ENCODE peak calls at places on chromosomes 12 and 14, in ten cellular contexts. E is fibroblast of lung, M is upper lobe of right lung, X is MM.1S, D is suprapubic skin, C is uterus, V is A549, J is OCI-LY7, U is ovary, Q is osteoblast. H is an unnamed sample. For H3K4me1, the result is how much of the 10 kb centered on the place peaks cover.

GRCh38 chr14:65618996-65619395 is 206.5 kb downstream of the FUT8 start:
- DNase-seq in E (no peak), M (no peak), X (no peak), D (no peak), C (no peak), V (no peak), J (no peak), U (no peak), Q (no peak), H (no peak)

GRCh38 chr12:25458047-25458552 is 95.0 kb downstream of the LMNTD1 start:
- DNase-seq in E (peak), M (no peak), X (no peak), D (no peak), C (no peak), V (peak), J (no peak), U (no peak), Q (peak), H (no peak)

GRCh38 chr14:26794731-26795130 is 196.9 kb upstream of the NOVA1 start:
- DNase-seq in E (peak), M (no peak), X (no peak), D (no peak), C (no peak), V (no peak), J (no peak), U (no peak), Q (no peak), H (no peak)

GRCh38 chr12:122505419-122506051 is 4.8 kb upstream of the ZCCHC8 start:
- DNase-seq in E (no peak), M (no peak), X (no peak), D (no peak), C (no peak), V (no peak), J (no peak), U (no peak), Q (no peak), H (no peak)

GRCh38 chr12:32569256-32569655 is 109.8 kb upstream of the DNM1L start:
- DNase-seq in E (no peak), M (no peak), X (no peak), D (no peak), C (no peak), V (no peak), J (no peak), U (no peak), Q (no peak), H (no peak)

GRCh38 chr12:88310069-88310468 is 168.0 kb downstream of the TMTC3 start:
- DNase-seq in E (peak), M (no peak), X (no peak), D (no peak), C (no peak), V (no peak), J (no peak), U (no peak), Q (no peak), H (no peak)

GRCh38 chr12:20798561-20798960 is 11.9 kb upstream of the SLCO1B3 start:
- DNase-seq in E (peak), M (no peak), X (peak), D (no peak), C (no peak), V (no peak), J (peak), U (no peak), Q (no peak), H (no peak)

GRCh38 chr14:103401223-103402214 is 16.3 kb downstream of the MARK3 start:
- DNase-seq in E (peak), M (no peak), X (no peak), D (no peak), C (no peak), V (no peak), J (no peak), U (no peak), Q (no peak), H (no peak)

GRCh38 chr12:50509009-50509663 is 4.4 kb downstream of the DIP2B start:
- DNase-seq in E (no peak), M (no peak), X (no peak), D (no peak), C (no peak), V (no peak), J (no peak), U (no peak), Q (no peak), H (no peak)

DNA sequence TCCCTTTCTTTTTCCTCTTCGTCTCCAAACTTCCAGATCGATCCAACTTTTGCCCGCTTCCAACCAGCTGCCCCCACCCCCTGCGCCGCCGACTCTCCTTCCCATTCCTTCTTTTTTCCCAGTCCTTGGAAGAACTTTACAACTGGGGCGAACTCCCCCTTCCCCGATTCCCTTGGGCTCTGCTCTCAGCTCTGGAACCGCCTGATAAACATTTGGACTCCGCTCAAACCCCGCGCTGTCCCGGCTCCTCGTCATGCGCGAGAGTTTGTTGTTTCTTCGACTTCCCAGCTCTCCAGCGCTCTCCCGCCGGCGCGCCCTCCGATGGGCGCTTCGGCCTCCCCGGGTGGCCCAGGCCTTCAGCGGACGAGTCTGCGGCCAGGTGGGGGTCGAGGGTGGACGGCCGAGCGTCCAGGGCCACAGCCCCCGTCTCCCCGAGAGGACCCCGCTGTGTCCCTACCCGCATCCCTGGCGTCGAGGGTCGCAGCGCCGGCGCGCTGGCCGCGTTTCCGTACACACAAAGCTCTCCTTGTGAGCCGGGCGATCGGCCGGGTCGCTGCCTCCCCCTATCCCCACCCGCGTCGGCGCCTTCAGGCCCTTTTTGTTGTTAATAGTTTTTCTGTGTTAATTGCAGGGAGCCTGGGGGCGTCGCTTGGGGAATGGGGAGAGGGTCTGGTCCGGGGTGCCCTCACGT is 819 bp downstream of the MMP14 start:
- DNase-seq in E (peak), M (peak), X (no peak), D (peak), C (peak), V (no peak), J (no peak), U (peak), Q (peak), H (no peak)
- H3K4me3 ChIP-seq in E (peak), M (peak), X (peak), D (peak), C (peak), V (peak), J (no peak), U (peak), Q (peak), H (peak)

GRCh38 chr12:120234643-120235368 is 30.7 kb downstream of the PXN start:
- DNase-seq in E (peak), M (peak), X (no peak), D (peak), C (peak), V (peak), J (peak), U (no peak), Q (peak), H (no peak)

GRCh38 chr12:120238224-120238616 is 27.3 kb downstream of the PXN start:
- DNase-seq in E (no peak), M (no peak), X (no peak), D (no peak), C (no peak), V (no peak), J (no peak), U (no peak), Q (no peak), H (no peak)

GRCh38 chr12:120236124-120236398 is 29.5 kb downstream of the PXN start:
- DNase-seq in E (no peak), M (no peak), X (no peak), D (no peak), C (no peak), V (no peak), J (no peak), U (no peak), Q (no peak), H (no peak)

GRCh38 chr12:120238839-120239445 is 26.6 kb downstream of the PXN start:
- DNase-seq in E (no peak), M (no peak), X (no peak), D (no peak), C (no peak), V (no peak), J (no peak), U (no peak), Q (peak), H (no peak)

DNA sequence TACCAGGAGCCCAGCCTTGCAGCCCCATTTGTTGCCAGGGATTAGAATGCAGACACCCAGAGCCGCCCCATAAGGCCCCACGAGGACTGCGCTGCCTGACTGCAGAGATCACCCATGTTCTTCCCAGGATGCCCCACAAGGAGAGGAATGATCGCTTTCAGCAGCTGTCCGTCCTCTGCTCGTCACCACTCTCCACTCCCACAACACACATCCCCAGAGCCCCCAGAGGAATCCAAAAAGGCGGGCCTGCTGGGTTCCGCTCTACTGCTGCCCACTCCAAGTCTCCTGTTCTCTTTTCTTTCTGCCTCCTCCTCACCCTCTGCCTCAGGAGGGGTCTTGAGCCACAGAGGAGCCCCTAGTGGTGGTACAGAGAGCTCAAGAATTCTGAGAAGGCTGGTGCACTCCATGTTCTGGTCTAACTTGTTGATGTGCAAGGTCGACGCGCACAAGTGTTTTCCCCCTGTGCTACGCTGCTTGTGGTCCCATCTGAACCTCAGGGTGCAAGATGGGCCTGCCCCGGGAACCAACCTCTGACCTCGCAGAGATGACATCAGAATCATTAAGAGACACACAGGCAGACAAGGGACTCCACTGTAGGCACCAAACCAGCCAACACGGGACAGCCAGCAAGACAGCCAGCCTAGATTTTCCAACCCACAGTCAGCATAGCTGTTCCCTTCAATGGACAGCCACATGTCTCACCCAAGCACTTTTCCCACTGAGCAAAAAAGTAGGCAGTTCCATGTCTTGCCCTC is 30.0 kb downstream of the PXN start:
- DNase-seq in E (no peak), M (no peak), X (no peak), D (peak), C (no peak), V (peak), J (peak), U (no peak), Q (peak), H (no peak)
- TF ChIP-seq CTCF in E (peak), M (no peak), X (no peak), D (no peak), C (no peak), V (no peak), J (peak), U (no peak), Q (peak), H (no peak)

GRCh38 chr12:92138144-92138543 is 7.5 kb downstream of the BTG1 start:
- DNase-seq in E (no peak), M (no peak), X (peak), D (no peak), C (no peak), V (no peak), J (no peak), U (no peak), Q (no peak), H (no peak)

GRCh38 chr12:92138626-92139025 is 7.0 kb downstream of the BTG1 start:
- DNase-seq in E (no peak), M (no peak), X (no peak), D (no peak), C (no peak), V (no peak), J (no peak), U (no peak), Q (no peak), H (no peak)

GRCh38 chr12:92136021-92136735 is 9.5 kb downstream of the BTG1 start:
- DNase-seq in E (no peak), M (no peak), X (peak), D (no peak), C (no peak), V (no peak), J (no peak), U (no peak), Q (no peak), H (no peak)

GRCh38 chr12:92134638-92135274 is 10.9 kb downstream of the BTG1 start:
- DNase-seq in E (peak), M (no peak), X (peak), D (no peak), C (no peak), V (no peak), J (no peak), U (no peak), Q (peak), H (no peak)

GRCh38 chr12:92136883-92137582 is 8.6 kb downstream of the BTG1 start:
- DNase-seq in E (peak), M (no peak), X (peak), D (no peak), C (no peak), V (peak), J (peak), U (no peak), Q (peak), H (no peak)
- H3K4me1 ChIP-seq in E (under half), M (half or more), X (half or more), D (half or more), C (under half), V (half or more), J (half or more), U (under half), Q (half or more), H (half or more)

GRCh38 chr12:44431647-44432352 is 444.3 kb downstream of the NELL2 start:
- DNase-seq in E (no peak), M (no peak), X (no peak), D (no peak), C (no peak), V (no peak), J (no peak), U (no peak), Q (no peak), H (no peak)
- H3K4me3 ChIP-seq in E (no peak), M (no peak), X (no peak), D (no peak), C (no peak), V (no peak), J (no peak), U (no peak), Q (no peak), H (no peak)

H was measured in esophagus squamous epithelium.